ENCODE peak calls at places on chromosomes 1 and 21, in ten cellular contexts. P is lower lobe of right lung, T is tibial nerve, D is endothelial cell, U is M059J, C is HEK293T, B is cardiac muscle cell, Q is anterior cingulate cortex, N is NCI-H345, A is NCI-H1417. Z is an unnamed sample.
A peak's percentile ranks its signal among the peaks of the same experiment; 100 is the strongest.

GRCh38 chr21:35324372-35325220 is 275.5 kb upstream of the RUNX1 start:
- DNase-seq in N (no peak), P (no peak), C (no peak), Q (no peak), B (no peak), T (no peak), D (no peak), U (peak; percentile 96), A (no peak), Z (no peak)

GRCh38 chr1:2050482-2050792 is 226 bp downstream of the PRKCZ start:
- DNase-seq in P (no peak), A (peak; percentile 78), N (no peak), U (no peak), T (no peak), C (no peak), Q (no peak), D (no peak), B (no peak), Z (no peak)

GRCh38 chr1:111594128-111594693 is 25.4 kb upstream of the RAP1A start:
- DNase-seq in A (no peak), U (no peak), T (no peak), Q (no peak), C (no peak), N (no peak), P (no peak), D (no peak), B (no peak), Z (no peak)

GRCh38 chr1:219563568-219563967 is 49.3 kb downstream of the ZC3H11B start:
- DNase-seq in T (no peak), A (peak; percentile 49), D (no peak), C (no peak), Q (no peak), N (no peak), P (no peak), U (no peak), B (no peak), Z (no peak)

GRCh38 chr1:9877962-9878361 is 32.1 kb downstream of the CTNNBIP1 start:
- DNase-seq in D (no peak), U (peak; percentile 18), N (peak; percentile 83), C (no peak), A (peak; percentile 77), P (no peak), B (no peak), T (no peak), Q (no peak), Z (no peak)

GRCh38 chr21:26425576-26425975 is 147.5 kb downstream of the CYYR1 start:
- DNase-seq in D (no peak), U (no peak), T (no peak), B (no peak), A (no peak), Q (no peak), N (no peak), C (no peak), P (no peak), Z (no peak)

GRCh38 chr1:19926296-19927129 is 3.1 kb upstream of the PLA2G2E start:
- DNase-seq in N (no peak), C (no peak), P (no peak), D (no peak), A (no peak), T (no peak), B (no peak), U (peak; percentile 83), Q (no peak), Z (no peak)

GRCh38 chr1:202069670-202070069 is 53.0 kb upstream of the GPR37L1 start:
- DNase-seq in C (no peak), T (no peak), P (no peak), D (no peak), N (peak; percentile 82), B (no peak), Q (no peak), U (no peak), A (peak; percentile 94), Z (no peak)

GRCh38 chr1:104238991-104239390 is 489.3 kb downstream of the AMY1C start:
- DNase-seq in D (no peak), N (no peak), C (peak; percentile 34), P (no peak), A (peak; percentile 93), B (peak; percentile 92), U (no peak), Q (no peak), T (no peak), Z (no peak)

GRCh38 chr1:246142320-246142893 is 364.7 kb downstream of the SMYD3 start:
- DNase-seq in U (peak; percentile 95), D (no peak), N (no peak), C (no peak), B (no peak), A (no peak), Q (no peak), T (no peak), P (no peak), Z (no peak)

GRCh38 chr1:40818264-40818961 is 34.8 kb downstream of the KCNQ4 start:
- DNase-seq in T (peak; percentile 24), Q (peak; percentile 6), N (peak; percentile 69), B (peak; percentile 69), P (peak; percentile 82), D (peak; percentile 49), U (no peak), C (no peak), A (peak; percentile 75), Z (peak; percentile 78)

GRCh38 chr1:200090252-200091159 is 63.0 kb downstream of the NR5A2 start:
- DNase-seq in T (no peak), N (no peak), U (peak; percentile 55), D (peak; percentile 19), A (no peak), B (no peak), P (no peak), C (peak; percentile 52), Q (no peak), Z (no peak)

GRCh38 chr21:38794978-38795377 is 10.8 kb upstream of the ETS2 start:
- DNase-seq in A (no peak), U (no peak), C (no peak), P (no peak), N (no peak), Q (no peak), B (no peak), D (no peak), T (no peak), Z (no peak)

GRCh38 chr1:153087692-153088091 is 6.6 kb downstream of the SPRR2E start:
- DNase-seq in T (no peak), P (no peak), A (no peak), U (no peak), C (no peak), Q (no peak), D (no peak), B (no peak), N (no peak), Z (no peak)

GRCh38 chr1:30768830-30769718 is 11.5 kb upstream of the LAPTM5 start:
- DNase-seq in D (peak; percentile 60), B (no peak), U (no peak), Q (no peak), C (no peak), P (peak; percentile 23), N (no peak), A (no peak), T (no peak), Z (no peak)

GRCh38 chr1:209335090-209335692 is 248.3 kb upstream of the CAMK1G start:
- DNase-seq in T (no peak), C (peak; percentile 71), P (no peak), U (peak; percentile 31), B (peak; percentile 70), A (peak; percentile 48), Q (peak; percentile 3), N (peak; percentile 20), D (peak; percentile 53), Z (no peak)

GRCh38 chr1:20466231-20466630 is 19.8 kb downstream of the CAMK2N1 start:
- DNase-seq in C (no peak), A (no peak), Q (no peak), N (no peak), P (no peak), B (no peak), T (no peak), D (no peak), U (no peak), Z (no peak)

GRCh38 chr1:222798111-222798510 is 16.7 kb upstream of the DISP1 start:
- DNase-seq in B (no peak), C (no peak), T (no peak), D (no peak), Q (no peak), U (peak; percentile 81), P (no peak), N (no peak), A (no peak), Z (no peak)

GRCh38 chr1:165928075-165928731 is 100.8 kb downstream of the UCK2 start:
- DNase-seq in C (peak; percentile 68), N (peak; percentile 64), U (peak; percentile 59), T (no peak), Q (peak; percentile 7), B (peak; percentile 46), P (no peak), A (peak; percentile 84), D (peak; percentile 67), Z (no peak)

GRCh38 chr21:19420607-19421006 is 1017.0 kb upstream of the TMPRSS15 start:
- DNase-seq in D (no peak), U (no peak), Q (no peak), B (no peak), A (no peak), T (no peak), N (no peak), P (no peak), C (no peak), Z (no peak)

GRCh38 chr21:27248791-27249190 is 281.9 kb upstream of the ADAMTS5 start:
- DNase-seq in B (no peak), D (no peak), N (no peak), Q (no peak), U (peak; percentile 65), A (no peak), P (no peak), C (no peak), T (no peak), Z (no peak)

GRCh38 chr1:45880930-45881329 is 77.5 kb downstream of the MAST2 start:
- DNase-seq in Q (no peak), B (no peak), T (no peak), N (no peak), C (no peak), P (no peak), D (no peak), U (peak; percentile 38), A (no peak), Z (no peak)

GRCh38 chr1:2271841-2272655 is 43.9 kb downstream of the SKI start:
- DNase-seq in D (no peak), P (no peak), B (no peak), C (no peak), T (no peak), Q (no peak), U (no peak), A (no peak), N (no peak), Z (no peak)

GRCh38 chr1:63966016-63966415 is 192.2 kb downstream of the ROR1 start:
- DNase-seq in U (no peak), D (no peak), Q (no peak), P (no peak), B (no peak), C (no peak), T (no peak), N (no peak), A (no peak), Z (no peak)

GRCh38 chr1:232922475-232922874 is 27.9 kb upstream of the NTPCR start:
- DNase-seq in A (no peak), C (no peak), Q (no peak), N (no peak), D (no peak), P (no peak), U (peak; percentile 78), T (no peak), B (no peak), Z (no peak)

GRCh38 chr1:65896721-65897120 is 104.0 kb downstream of the PDE4B start:
- DNase-seq in Q (no peak), C (no peak), T (no peak), B (no peak), U (peak; percentile 24), N (no peak), A (no peak), D (no peak), P (no peak), Z (no peak)

GRCh38 chr1:94542088-94542671 is 621 bp upstream of the F3 start:
- DNase-seq in A (no peak), U (peak; percentile 64), T (peak; percentile 50), C (no peak), N (no peak), P (peak; percentile 51), Q (no peak), B (no peak), D (no peak), Z (peak; percentile 48)

GRCh38 chr1:117574206-117574835 is 31.5 kb upstream of the TENT5C start:
- DNase-seq in D (no peak), T (no peak), A (peak; percentile 63), P (no peak), Q (no peak), N (no peak), B (no peak), U (no peak), C (no peak), Z (no peak)